ENCODE peak calls at places on chromosomes 7 and 10, in seven cellular contexts. One of them, this sample, is unnamed. For H3K27me3, the result is how much of the 10 kb centered on the place peaks cover.

GRCh38 chr10:112752268-112752667 is 197.8 kb upstream of the TCF7L2 start:
- DNase-seq in CD8-positive, alpha-beta T cell: no peak
- DNase-seq in CD8-positive, alpha-beta memory T cell: no peak
- DNase-seq in MM.1S: no peak
- DNase-seq in sigmoid colon: no peak
- DNase-seq in lower lobe of right lung: no peak
- DNase-seq in BJ: no peak
- DNase-seq in this sample: no peak

GRCh38 chr10:120328647-120329046 is 128.4 kb upstream of the PLPP4 start:
- DNase-seq in CD8-positive, alpha-beta T cell: no peak
- DNase-seq in CD8-positive, alpha-beta memory T cell: no peak
- DNase-seq in MM.1S: no peak
- DNase-seq in sigmoid colon: no peak
- DNase-seq in lower lobe of right lung: no peak
- DNase-seq in BJ: no peak
- DNase-seq in this sample: no peak

GRCh38 chr10:61900829-61901783 is at the start of gene ARID5B:
- DNase-seq in CD8-positive, alpha-beta T cell: no peak
- DNase-seq in CD8-positive, alpha-beta memory T cell: peak
- DNase-seq in MM.1S: peak
- DNase-seq in sigmoid colon: no peak
- DNase-seq in lower lobe of right lung: no peak
- DNase-seq in BJ: no peak
- DNase-seq in this sample: peak

GRCh38 chr10:6647811-6648526 is 67.9 kb upstream of the PRKCQ start:
- DNase-seq in CD8-positive, alpha-beta T cell: peak
- DNase-seq in CD8-positive, alpha-beta memory T cell: peak
- DNase-seq in MM.1S: peak
- DNase-seq in sigmoid colon: no peak
- DNase-seq in lower lobe of right lung: peak
- DNase-seq in BJ: no peak
- DNase-seq in this sample: peak

GRCh38 chr7:7662527-7662926 is 22.0 kb downstream of the UMAD1 start:
- DNase-seq in CD8-positive, alpha-beta T cell: no peak
- DNase-seq in CD8-positive, alpha-beta memory T cell: no peak
- DNase-seq in MM.1S: no peak
- DNase-seq in sigmoid colon: no peak
- DNase-seq in lower lobe of right lung: no peak
- DNase-seq in BJ: no peak
- DNase-seq in this sample: no peak

GRCh38 chr10:28171468-28172235 is 131.2 kb downstream of the MPP7 start:
- DNase-seq in CD8-positive, alpha-beta T cell: no peak
- DNase-seq in CD8-positive, alpha-beta memory T cell: no peak
- DNase-seq in MM.1S: no peak
- DNase-seq in sigmoid colon: peak
- DNase-seq in lower lobe of right lung: no peak
- DNase-seq in BJ: no peak
- DNase-seq in this sample: no peak

GRCh38 chr10:10613654-10614244 is 403.9 kb upstream of the CELF2 start:
- DNase-seq in CD8-positive, alpha-beta T cell: no peak
- DNase-seq in CD8-positive, alpha-beta memory T cell: no peak
- DNase-seq in MM.1S: no peak
- DNase-seq in sigmoid colon: no peak
- DNase-seq in lower lobe of right lung: no peak
- DNase-seq in BJ: no peak
- DNase-seq in this sample: no peak

GRCh38 chr7:150742286-150742968 is 5.2 kb downstream of the GIMAP5 start:
- DNase-seq in CD8-positive, alpha-beta T cell: no peak
- DNase-seq in CD8-positive, alpha-beta memory T cell: no peak
- DNase-seq in MM.1S: no peak
- DNase-seq in sigmoid colon: no peak
- DNase-seq in lower lobe of right lung: no peak
- DNase-seq in BJ: no peak
- DNase-seq in this sample: no peak

GRCh38 chr10:96842896-96843723 is 11.0 kb downstream of the LCOR start:
- DNase-seq in CD8-positive, alpha-beta T cell: no peak
- DNase-seq in CD8-positive, alpha-beta memory T cell: no peak
- DNase-seq in MM.1S: no peak
- DNase-seq in sigmoid colon: no peak
- DNase-seq in lower lobe of right lung: no peak
- DNase-seq in BJ: no peak
- DNase-seq in this sample: no peak

GRCh38 chr7:139725077-139725476 is 52.7 kb downstream of the HIPK2 start:
- DNase-seq in CD8-positive, alpha-beta T cell: no peak
- DNase-seq in CD8-positive, alpha-beta memory T cell: no peak
- DNase-seq in MM.1S: no peak
- DNase-seq in sigmoid colon: no peak
- DNase-seq in lower lobe of right lung: no peak
- DNase-seq in BJ: peak
- DNase-seq in this sample: peak

GRCh38 chr10:125089486-125089885 is 70.9 kb downstream of the CTBP2 start:
- DNase-seq in CD8-positive, alpha-beta T cell: no peak
- DNase-seq in CD8-positive, alpha-beta memory T cell: no peak
- DNase-seq in MM.1S: no peak
- DNase-seq in sigmoid colon: peak
- DNase-seq in lower lobe of right lung: no peak
- DNase-seq in BJ: no peak
- DNase-seq in this sample: no peak

GRCh38 chr10:120422459-120422858 is 34.6 kb upstream of the PLPP4 start:
- DNase-seq in CD8-positive, alpha-beta T cell: no peak
- DNase-seq in CD8-positive, alpha-beta memory T cell: no peak
- DNase-seq in MM.1S: no peak
- DNase-seq in sigmoid colon: no peak
- DNase-seq in lower lobe of right lung: no peak
- DNase-seq in BJ: peak
- DNase-seq in this sample: no peak

GRCh38 chr10:34343764-34344163 is 471.3 kb downstream of the PARD3 start:
- DNase-seq in CD8-positive, alpha-beta T cell: no peak
- DNase-seq in CD8-positive, alpha-beta memory T cell: no peak
- DNase-seq in MM.1S: no peak
- DNase-seq in sigmoid colon: no peak
- DNase-seq in lower lobe of right lung: no peak
- DNase-seq in BJ: no peak
- DNase-seq in this sample: no peak

GRCh38 chr7:112079671-112080070 is 126.5 kb downstream of the DOCK4 start:
- DNase-seq in CD8-positive, alpha-beta T cell: no peak
- DNase-seq in CD8-positive, alpha-beta memory T cell: no peak
- DNase-seq in MM.1S: peak
- DNase-seq in sigmoid colon: no peak
- DNase-seq in lower lobe of right lung: no peak
- DNase-seq in BJ: no peak
- DNase-seq in this sample: no peak

GRCh38 chr7:107254398-107254985 is 85.7 kb downstream of the HBP1 start:
- DNase-seq in CD8-positive, alpha-beta T cell: no peak
- DNase-seq in CD8-positive, alpha-beta memory T cell: no peak
- DNase-seq in MM.1S: no peak
- DNase-seq in sigmoid colon: no peak
- DNase-seq in lower lobe of right lung: no peak
- DNase-seq in BJ: no peak
- DNase-seq in this sample: no peak

GRCh38 chr7:135771961-135772638 is 23.5 kb upstream of the FAM180A start:
- DNase-seq in CD8-positive, alpha-beta T cell: no peak
- DNase-seq in CD8-positive, alpha-beta memory T cell: no peak
- DNase-seq in MM.1S: no peak
- DNase-seq in sigmoid colon: no peak
- DNase-seq in lower lobe of right lung: no peak
- DNase-seq in BJ: no peak
- DNase-seq in this sample: no peak

GRCh38 chr7:131723926-131724325 is 167.5 kb upstream of the PODXL start:
- DNase-seq in CD8-positive, alpha-beta T cell: no peak
- DNase-seq in CD8-positive, alpha-beta memory T cell: no peak
- DNase-seq in MM.1S: no peak
- DNase-seq in sigmoid colon: no peak
- DNase-seq in lower lobe of right lung: no peak
- DNase-seq in BJ: no peak
- DNase-seq in this sample: no peak

GRCh38 chr10:53754851-53755250 is 982.3 kb upstream of the MBL2 start:
- DNase-seq in CD8-positive, alpha-beta T cell: no peak
- DNase-seq in CD8-positive, alpha-beta memory T cell: no peak
- DNase-seq in MM.1S: no peak
- DNase-seq in sigmoid colon: no peak
- DNase-seq in lower lobe of right lung: no peak
- DNase-seq in BJ: no peak
- DNase-seq in this sample: no peak

GRCh38 chr10:112448903-112449302 is 1.9 kb downstream of the VTI1A start:
- DNase-seq in CD8-positive, alpha-beta T cell: no peak
- DNase-seq in CD8-positive, alpha-beta memory T cell: no peak
- DNase-seq in MM.1S: no peak
- DNase-seq in sigmoid colon: no peak
- DNase-seq in lower lobe of right lung: no peak
- DNase-seq in BJ: no peak
- DNase-seq in this sample: no peak

GRCh38 chr10:24866615-24867583 is 85.5 kb downstream of the PRTFDC1 start:
- DNase-seq in CD8-positive, alpha-beta T cell: no peak
- DNase-seq in CD8-positive, alpha-beta memory T cell: no peak
- DNase-seq in MM.1S: no peak
- DNase-seq in sigmoid colon: peak
- DNase-seq in lower lobe of right lung: peak
- DNase-seq in BJ: no peak
- DNase-seq in this sample: no peak

GRCh38 chr7:107492875-107493274 is 23.0 kb downstream of the GPR22 start:
- DNase-seq in CD8-positive, alpha-beta T cell: no peak
- DNase-seq in CD8-positive, alpha-beta memory T cell: no peak
- DNase-seq in MM.1S: no peak
- DNase-seq in sigmoid colon: no peak
- DNase-seq in lower lobe of right lung: no peak
- DNase-seq in BJ: no peak
- DNase-seq in this sample: no peak

GRCh38 chr7:80825499-80825898 is 93.4 kb downstream of the SEMA3C start:
- DNase-seq in CD8-positive, alpha-beta T cell: no peak
- DNase-seq in CD8-positive, alpha-beta memory T cell: no peak
- DNase-seq in MM.1S: peak
- DNase-seq in sigmoid colon: no peak
- DNase-seq in lower lobe of right lung: no peak
- DNase-seq in BJ: no peak
- DNase-seq in this sample: no peak

GRCh38 chr7:103114576-103115008 is 34.3 kb downstream of the NAPEPLD start:
- DNase-seq in CD8-positive, alpha-beta T cell: no peak
- DNase-seq in CD8-positive, alpha-beta memory T cell: no peak
- DNase-seq in MM.1S: no peak
- DNase-seq in sigmoid colon: no peak
- DNase-seq in lower lobe of right lung: no peak
- DNase-seq in BJ: no peak
- DNase-seq in this sample: no peak

DNA sequence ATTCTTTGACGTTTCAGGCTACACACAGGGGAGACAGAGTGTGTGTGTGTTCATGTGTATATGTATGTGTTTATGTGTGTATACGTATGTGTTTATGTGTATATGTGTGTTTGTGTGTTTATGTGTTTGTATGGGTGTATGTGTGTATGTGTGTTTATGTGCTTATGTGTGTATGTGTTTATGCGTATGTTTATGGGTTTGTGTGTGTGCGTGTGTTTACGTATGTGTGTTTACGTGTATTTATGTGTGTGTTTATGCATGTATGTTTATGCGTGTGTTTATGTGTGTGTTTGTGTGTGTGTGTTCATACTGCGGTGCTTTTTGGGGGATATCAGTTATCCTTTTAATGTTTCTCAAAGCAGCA is 39.2 kb upstream of the CNPY1 start:
- DNase-seq in CD8-positive, alpha-beta T cell: no peak
- DNase-seq in CD8-positive, alpha-beta memory T cell: no peak
- DNase-seq in MM.1S: no peak
- DNase-seq in sigmoid colon: no peak
- DNase-seq in lower lobe of right lung: no peak
- DNase-seq in BJ: no peak
- DNase-seq in this sample: no peak
- H3K4me3 ChIP-seq in CD8-positive, alpha-beta T cell: no peak
- H3K4me3 ChIP-seq in CD8-positive, alpha-beta memory T cell: no peak
- H3K4me3 ChIP-seq in MM.1S: no peak
- H3K4me3 ChIP-seq in sigmoid colon: no peak
- H3K4me3 ChIP-seq in lower lobe of right lung: no peak
- H3K4me3 ChIP-seq in BJ: no peak
- H3K4me3 ChIP-seq in this sample: no peak

GRCh38 chr10:73591578-73591902 is 398 bp upstream of the USP54 start:
- DNase-seq in CD8-positive, alpha-beta T cell: no peak
- DNase-seq in CD8-positive, alpha-beta memory T cell: no peak
- DNase-seq in MM.1S: no peak
- DNase-seq in sigmoid colon: no peak
- DNase-seq in lower lobe of right lung: no peak
- DNase-seq in BJ: no peak
- DNase-seq in this sample: no peak
- H3K27me3 ChIP-seq in CD8-positive, alpha-beta T cell: under half
- H3K27me3 ChIP-seq in CD8-positive, alpha-beta memory T cell: under half
- H3K27me3 ChIP-seq in MM.1S: under half
- H3K27me3 ChIP-seq in sigmoid colon: under half
- H3K27me3 ChIP-seq in lower lobe of right lung: under half
- H3K27me3 ChIP-seq in BJ: under half
- H3K27me3 ChIP-seq in this sample: under half

GRCh38 chr7:43647314-43647691 is 64.4 kb downstream of the STK17A start:
- DNase-seq in CD8-positive, alpha-beta T cell: no peak
- DNase-seq in CD8-positive, alpha-beta memory T cell: no peak
- DNase-seq in MM.1S: no peak
- DNase-seq in sigmoid colon: no peak
- DNase-seq in lower lobe of right lung: no peak
- DNase-seq in BJ: no peak
- DNase-seq in this sample: no peak
- H3K4me3 ChIP-seq in CD8-positive, alpha-beta T cell: peak
- H3K4me3 ChIP-seq in CD8-positive, alpha-beta memory T cell: peak
- H3K4me3 ChIP-seq in MM.1S: peak
- H3K4me3 ChIP-seq in sigmoid colon: no peak
- H3K4me3 ChIP-seq in lower lobe of right lung: peak
- H3K4me3 ChIP-seq in BJ: peak
- H3K4me3 ChIP-seq in this sample: peak

GRCh38 chr10:132890301-132890700 is 52.1 kb downstream of the CFAP46 start:
- DNase-seq in CD8-positive, alpha-beta T cell: no peak
- DNase-seq in CD8-positive, alpha-beta memory T cell: no peak
- DNase-seq in MM.1S: no peak
- DNase-seq in sigmoid colon: no peak
- DNase-seq in lower lobe of right lung: no peak
- DNase-seq in BJ: no peak
- DNase-seq in this sample: no peak

GRCh38 chr10:132889091-132889490 is 53.3 kb downstream of the CFAP46 start:
- DNase-seq in CD8-positive, alpha-beta T cell: no peak
- DNase-seq in CD8-positive, alpha-beta memory T cell: no peak
- DNase-seq in MM.1S: no peak
- DNase-seq in sigmoid colon: peak
- DNase-seq in lower lobe of right lung: no peak
- DNase-seq in BJ: no peak
- DNase-seq in this sample: no peak

GRCh38 chr10:132891313-132891712 is 51.1 kb downstream of the CFAP46 start:
- DNase-seq in CD8-positive, alpha-beta T cell: no peak
- DNase-seq in CD8-positive, alpha-beta memory T cell: no peak
- DNase-seq in MM.1S: no peak
- DNase-seq in sigmoid colon: no peak
- DNase-seq in lower lobe of right lung: no peak
- DNase-seq in BJ: no peak
- DNase-seq in this sample: no peak

GRCh38 chr10:132891994-132892393 is 50.4 kb downstream of the CFAP46 start:
- DNase-seq in CD8-positive, alpha-beta T cell: no peak
- DNase-seq in CD8-positive, alpha-beta memory T cell: no peak
- DNase-seq in MM.1S: no peak
- DNase-seq in sigmoid colon: peak
- DNase-seq in lower lobe of right lung: no peak
- DNase-seq in BJ: no peak
- DNase-seq in this sample: no peak

DNA sequence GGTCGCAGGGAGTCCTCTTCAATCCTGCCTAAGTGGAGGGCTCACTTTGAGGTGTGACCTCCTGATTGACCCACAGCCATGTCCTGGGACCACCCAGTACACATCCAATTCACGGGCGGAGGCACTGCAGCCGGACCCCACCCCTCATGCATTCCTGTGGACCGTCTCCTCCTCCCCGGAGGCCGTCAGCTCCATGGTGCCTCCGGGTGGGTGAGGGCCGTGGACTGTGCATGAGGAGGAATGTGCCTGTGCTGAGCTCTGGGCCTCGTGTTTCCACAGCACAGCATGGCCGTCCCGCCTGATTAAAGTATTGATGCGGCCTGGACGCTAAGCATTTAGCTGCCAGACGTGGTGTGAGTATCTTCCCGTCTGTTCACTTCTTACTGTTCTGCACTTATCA is 52.8 kb downstream of the CFAP46 start:
- DNase-seq in CD8-positive, alpha-beta T cell: no peak
- DNase-seq in CD8-positive, alpha-beta memory T cell: no peak
- DNase-seq in MM.1S: no peak
- DNase-seq in sigmoid colon: peak
- DNase-seq in lower lobe of right lung: no peak
- DNase-seq in BJ: no peak
- DNase-seq in this sample: no peak
- H3K27me3 ChIP-seq in CD8-positive, alpha-beta T cell: under half
- H3K27me3 ChIP-seq in CD8-positive, alpha-beta memory T cell: under half
- H3K27me3 ChIP-seq in MM.1S: under half
- H3K27me3 ChIP-seq in sigmoid colon: under half
- H3K27me3 ChIP-seq in lower lobe of right lung: under half
- H3K27me3 ChIP-seq in BJ: under half
- H3K27me3 ChIP-seq in this sample: under half